ENCODE peak calls at places on chromosomes 6 and 20, in nine cellular contexts. One of them, this sample, is unnamed.

GRCh38 chr6:141510803-141511202 is 621.9 kb upstream of the GJE1 start:
- DNase-seq in upper lobe of right lung: no peak
- DNase-seq in mammary epithelial cell: no peak
- DNase-seq in ovary: no peak
- DNase-seq in Karpas-422: no peak
- DNase-seq in HCT116: no peak
- DNase-seq in cardiac muscle cell: no peak
- DNase-seq in stomach: no peak
- DNase-seq in CD8-positive, alpha-beta T cell: no peak
- DNase-seq in this sample: no peak

GRCh38 chr6:11727995-11728961 is 50.3 kb downstream of the ADTRP start:
- DNase-seq in upper lobe of right lung: no peak
- DNase-seq in mammary epithelial cell: no peak
- DNase-seq in ovary: no peak
- DNase-seq in Karpas-422: no peak
- DNase-seq in HCT116: no peak
- DNase-seq in cardiac muscle cell: no peak
- DNase-seq in stomach: no peak
- DNase-seq in CD8-positive, alpha-beta T cell: no peak
- DNase-seq in this sample: no peak

GRCh38 chr6:161434921-161435411 is 161.1 kb upstream of the AGPAT4 start:
- DNase-seq in upper lobe of right lung: no peak
- DNase-seq in mammary epithelial cell: peak; percentile 86
- DNase-seq in ovary: no peak
- DNase-seq in Karpas-422: no peak
- DNase-seq in HCT116: no peak
- DNase-seq in cardiac muscle cell: no peak
- DNase-seq in stomach: no peak
- DNase-seq in CD8-positive, alpha-beta T cell: no peak
- DNase-seq in this sample: no peak

GRCh38 chr6:110744991-110745390 is 70.3 kb downstream of the CDK19 start:
- DNase-seq in upper lobe of right lung: no peak
- DNase-seq in mammary epithelial cell: no peak
- DNase-seq in ovary: no peak
- DNase-seq in Karpas-422: no peak
- DNase-seq in HCT116: no peak
- DNase-seq in cardiac muscle cell: no peak
- DNase-seq in stomach: no peak
- DNase-seq in CD8-positive, alpha-beta T cell: no peak
- DNase-seq in this sample: no peak

GRCh38 chr6:43648248-43648647 is 3.4 kb downstream of the RSPH9 start:
- DNase-seq in upper lobe of right lung: no peak
- DNase-seq in mammary epithelial cell: no peak
- DNase-seq in ovary: no peak
- DNase-seq in Karpas-422: no peak
- DNase-seq in HCT116: no peak
- DNase-seq in cardiac muscle cell: no peak
- DNase-seq in stomach: no peak
- DNase-seq in CD8-positive, alpha-beta T cell: no peak
- DNase-seq in this sample: no peak

GRCh38 chr6:56954389-56955170 is at the start of gene BEND6:
- DNase-seq in upper lobe of right lung: peak; percentile 64
- DNase-seq in mammary epithelial cell: peak; percentile 67
- DNase-seq in ovary: peak; percentile 74
- DNase-seq in Karpas-422: no peak
- DNase-seq in HCT116: no peak
- DNase-seq in cardiac muscle cell: peak; percentile 62
- DNase-seq in stomach: peak; percentile 27
- DNase-seq in CD8-positive, alpha-beta T cell: no peak
- DNase-seq in this sample: peak; percentile 88

GRCh38 chr6:31658983-31659648 is 1.5 kb downstream of the C6orf47 start:
- DNase-seq in upper lobe of right lung: no peak
- DNase-seq in mammary epithelial cell: no peak
- DNase-seq in ovary: no peak
- DNase-seq in Karpas-422: no peak
- DNase-seq in HCT116: no peak
- DNase-seq in cardiac muscle cell: no peak
- DNase-seq in stomach: no peak
- DNase-seq in CD8-positive, alpha-beta T cell: no peak
- DNase-seq in this sample: no peak

GRCh38 chr6:24761193-24761835 is 13.4 kb upstream of the GMNN start:
- DNase-seq in upper lobe of right lung: no peak
- DNase-seq in mammary epithelial cell: no peak
- DNase-seq in ovary: no peak
- DNase-seq in Karpas-422: peak; percentile 76
- DNase-seq in HCT116: no peak
- DNase-seq in cardiac muscle cell: no peak
- DNase-seq in stomach: no peak
- DNase-seq in CD8-positive, alpha-beta T cell: no peak
- DNase-seq in this sample: no peak

GRCh38 chr6:109998159-109998785 is 20.2 kb downstream of the GPR6 start:
- DNase-seq in upper lobe of right lung: no peak
- DNase-seq in mammary epithelial cell: no peak
- DNase-seq in ovary: no peak
- DNase-seq in Karpas-422: no peak
- DNase-seq in HCT116: no peak
- DNase-seq in cardiac muscle cell: peak; percentile 46
- DNase-seq in stomach: no peak
- DNase-seq in CD8-positive, alpha-beta T cell: no peak
- DNase-seq in this sample: no peak

GRCh38 chr6:16698988-16699868 is 62.0 kb downstream of the ATXN1 start:
- DNase-seq in upper lobe of right lung: no peak
- DNase-seq in mammary epithelial cell: peak; percentile 74
- DNase-seq in ovary: no peak
- DNase-seq in Karpas-422: no peak
- DNase-seq in HCT116: no peak
- DNase-seq in cardiac muscle cell: no peak
- DNase-seq in stomach: no peak
- DNase-seq in CD8-positive, alpha-beta T cell: no peak
- DNase-seq in this sample: no peak

GRCh38 chr6:129183681-129184216 is 300.8 kb downstream of the LAMA2 start:
- DNase-seq in upper lobe of right lung: no peak
- DNase-seq in mammary epithelial cell: peak; percentile 14
- DNase-seq in ovary: no peak
- DNase-seq in Karpas-422: no peak
- DNase-seq in HCT116: peak; percentile 56
- DNase-seq in cardiac muscle cell: no peak
- DNase-seq in stomach: no peak
- DNase-seq in CD8-positive, alpha-beta T cell: no peak
- DNase-seq in this sample: no peak

GRCh38 chr20:6714202-6714800 is 53.2 kb upstream of the BMP2 start:
- DNase-seq in upper lobe of right lung: no peak
- DNase-seq in mammary epithelial cell: no peak
- DNase-seq in ovary: no peak
- DNase-seq in Karpas-422: no peak
- DNase-seq in HCT116: no peak
- DNase-seq in cardiac muscle cell: no peak
- DNase-seq in stomach: peak; percentile 71
- DNase-seq in CD8-positive, alpha-beta T cell: no peak
- DNase-seq in this sample: no peak

DNA sequence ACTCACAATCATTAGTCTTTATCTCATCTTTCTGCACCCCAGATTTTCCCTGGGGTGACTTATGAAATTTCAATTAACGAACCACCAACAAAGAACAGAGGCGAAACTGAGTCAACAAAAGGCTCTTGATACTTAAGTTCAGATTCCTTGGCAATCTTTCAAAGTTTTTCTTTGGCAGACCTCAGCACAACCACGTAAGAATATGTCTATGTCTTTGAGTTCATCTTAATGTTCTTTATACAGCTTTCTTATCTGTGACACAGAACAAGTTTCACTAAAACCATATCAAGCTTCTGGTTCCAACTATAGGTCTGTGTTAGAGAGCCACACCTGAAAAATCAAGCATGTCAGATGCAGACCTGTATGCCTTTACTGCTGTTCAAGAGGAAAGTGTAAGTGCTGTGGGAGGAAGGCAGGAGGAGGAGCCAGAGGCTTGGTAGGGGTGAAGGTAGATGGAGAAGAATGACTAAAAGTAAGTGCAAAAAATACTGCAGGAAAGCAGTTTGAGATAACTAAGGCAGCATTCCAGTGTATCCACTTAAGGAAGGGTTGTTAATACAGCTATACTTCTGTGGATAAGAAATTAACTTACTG is 271.3 kb downstream of the KHDC1L start:
- DNase-seq in upper lobe of right lung: no peak
- DNase-seq in mammary epithelial cell: peak; percentile 73
- DNase-seq in ovary: no peak
- DNase-seq in Karpas-422: peak; percentile 44
- DNase-seq in HCT116: no peak
- DNase-seq in cardiac muscle cell: peak; percentile 7
- DNase-seq in stomach: no peak
- DNase-seq in CD8-positive, alpha-beta T cell: no peak
- DNase-seq in this sample: no peak
- H3K27ac ChIP-seq in upper lobe of right lung: no peak overlapping the region
- H3K27ac ChIP-seq in mammary epithelial cell: peak overlapping the region; percentile 52
- H3K27ac ChIP-seq in ovary: no peak overlapping the region
- H3K27ac ChIP-seq in Karpas-422: no peak overlapping the region
- H3K27ac ChIP-seq in HCT116: no peak overlapping the region
- H3K27ac ChIP-seq in cardiac muscle cell: peak overlapping the region; percentile 80
- H3K27ac ChIP-seq in stomach: peak overlapping the region; percentile 65
- H3K27ac ChIP-seq in CD8-positive, alpha-beta T cell: no peak overlapping the region
- H3K27ac ChIP-seq in this sample: no peak overlapping the region

GRCh38 chr20:37991506-37992302 is 41.6 kb downstream of the TTI1 start:
- DNase-seq in upper lobe of right lung: no peak
- DNase-seq in mammary epithelial cell: no peak
- DNase-seq in ovary: no peak
- DNase-seq in Karpas-422: no peak
- DNase-seq in HCT116: no peak
- DNase-seq in cardiac muscle cell: no peak
- DNase-seq in stomach: no peak
- DNase-seq in CD8-positive, alpha-beta T cell: no peak
- DNase-seq in this sample: no peak
- H3K27ac ChIP-seq in upper lobe of right lung: peak overlapping the region; percentile 74
- H3K27ac ChIP-seq in mammary epithelial cell: peak overlapping the region; percentile 70
- H3K27ac ChIP-seq in ovary: no peak overlapping the region
- H3K27ac ChIP-seq in Karpas-422: no peak overlapping the region
- H3K27ac ChIP-seq in HCT116: no peak overlapping the region
- H3K27ac ChIP-seq in cardiac muscle cell: peak overlapping the region; percentile 92
- H3K27ac ChIP-seq in stomach: no peak overlapping the region
- H3K27ac ChIP-seq in CD8-positive, alpha-beta T cell: no peak overlapping the region
- H3K27ac ChIP-seq in this sample: no peak overlapping the region

DNA sequence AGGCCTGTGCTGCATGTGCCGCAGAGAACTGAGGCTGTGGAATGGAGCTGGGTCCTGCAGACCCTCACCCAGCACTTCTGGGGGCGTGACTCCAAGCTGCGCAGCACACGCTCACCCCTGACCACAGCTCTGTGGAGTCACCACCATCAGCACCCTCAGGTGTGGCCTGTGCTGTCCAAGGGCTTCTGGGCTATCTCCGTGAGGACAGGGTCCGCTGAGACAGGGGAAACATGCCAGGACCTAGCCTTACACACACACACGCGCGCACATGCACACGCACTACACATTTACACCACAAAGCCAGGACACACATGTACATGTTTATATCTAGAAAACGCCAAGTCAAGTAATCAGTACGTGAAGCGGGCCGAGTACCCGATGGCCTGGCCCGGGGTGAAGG is 26.8 kb upstream of the TCFL5 start:
- DNase-seq in upper lobe of right lung: no peak
- DNase-seq in mammary epithelial cell: no peak
- DNase-seq in ovary: no peak
- DNase-seq in Karpas-422: no peak
- DNase-seq in HCT116: no peak
- DNase-seq in cardiac muscle cell: no peak
- DNase-seq in stomach: no peak
- DNase-seq in CD8-positive, alpha-beta T cell: no peak
- DNase-seq in this sample: no peak
- H3K27ac ChIP-seq in upper lobe of right lung: no peak overlapping the region
- H3K27ac ChIP-seq in mammary epithelial cell: no peak overlapping the region
- H3K27ac ChIP-seq in ovary: no peak overlapping the region
- H3K27ac ChIP-seq in Karpas-422: no peak overlapping the region
- H3K27ac ChIP-seq in HCT116: no peak overlapping the region
- H3K27ac ChIP-seq in cardiac muscle cell: no peak overlapping the region
- H3K27ac ChIP-seq in stomach: no peak overlapping the region
- H3K27ac ChIP-seq in CD8-positive, alpha-beta T cell: no peak overlapping the region
- H3K27ac ChIP-seq in this sample: no peak overlapping the region

GRCh38 chr6:41966214-41966920 is 24.8 kb upstream of the CCND3 start:
- DNase-seq in upper lobe of right lung: no peak
- DNase-seq in mammary epithelial cell: no peak
- DNase-seq in ovary: no peak
- DNase-seq in Karpas-422: no peak
- DNase-seq in HCT116: no peak
- DNase-seq in cardiac muscle cell: no peak
- DNase-seq in stomach: peak; percentile 3
- DNase-seq in CD8-positive, alpha-beta T cell: no peak
- DNase-seq in this sample: no peak
- H3K27ac ChIP-seq in upper lobe of right lung: peak overlapping the region; percentile 61
- H3K27ac ChIP-seq in mammary epithelial cell: peak overlapping the region; percentile 66
- H3K27ac ChIP-seq in ovary: no peak overlapping the region
- H3K27ac ChIP-seq in Karpas-422: no peak overlapping the region
- H3K27ac ChIP-seq in HCT116: peak overlapping the region; percentile 79
- H3K27ac ChIP-seq in cardiac muscle cell: no peak overlapping the region
- H3K27ac ChIP-seq in stomach: no peak overlapping the region
- H3K27ac ChIP-seq in CD8-positive, alpha-beta T cell: no peak overlapping the region
- H3K27ac ChIP-seq in this sample: no peak overlapping the region

DNA sequence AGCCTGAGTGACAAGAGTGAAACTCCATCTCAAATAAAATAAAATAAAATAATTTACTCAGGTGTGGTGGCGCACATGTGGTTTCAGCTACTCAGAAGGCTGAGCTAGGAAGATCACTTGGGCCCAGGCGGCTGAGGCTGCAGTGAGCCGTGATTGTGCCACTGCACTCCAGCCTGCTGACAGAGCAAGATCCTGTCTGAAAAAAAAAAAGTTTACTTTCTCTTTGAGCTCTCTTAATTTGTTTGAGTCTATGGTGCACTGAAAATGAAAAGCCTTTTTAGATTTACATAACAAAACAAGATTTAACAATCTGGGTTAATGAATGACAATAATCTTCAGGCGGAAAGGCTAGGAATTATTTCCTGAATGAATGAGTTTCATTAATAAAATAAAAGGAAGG is 23.3 kb upstream of the NHSL1 start:
- DNase-seq in upper lobe of right lung: no peak
- DNase-seq in mammary epithelial cell: no peak
- DNase-seq in ovary: no peak
- DNase-seq in Karpas-422: no peak
- DNase-seq in HCT116: no peak
- DNase-seq in cardiac muscle cell: no peak
- DNase-seq in stomach: no peak
- DNase-seq in CD8-positive, alpha-beta T cell: no peak
- DNase-seq in this sample: no peak
- H3K27ac ChIP-seq in upper lobe of right lung: no peak overlapping the region
- H3K27ac ChIP-seq in mammary epithelial cell: no peak overlapping the region
- H3K27ac ChIP-seq in ovary: no peak overlapping the region
- H3K27ac ChIP-seq in Karpas-422: no peak overlapping the region
- H3K27ac ChIP-seq in HCT116: no peak overlapping the region
- H3K27ac ChIP-seq in cardiac muscle cell: no peak overlapping the region
- H3K27ac ChIP-seq in stomach: no peak overlapping the region
- H3K27ac ChIP-seq in CD8-positive, alpha-beta T cell: no peak overlapping the region
- H3K27ac ChIP-seq in this sample: no peak overlapping the region

DNA sequence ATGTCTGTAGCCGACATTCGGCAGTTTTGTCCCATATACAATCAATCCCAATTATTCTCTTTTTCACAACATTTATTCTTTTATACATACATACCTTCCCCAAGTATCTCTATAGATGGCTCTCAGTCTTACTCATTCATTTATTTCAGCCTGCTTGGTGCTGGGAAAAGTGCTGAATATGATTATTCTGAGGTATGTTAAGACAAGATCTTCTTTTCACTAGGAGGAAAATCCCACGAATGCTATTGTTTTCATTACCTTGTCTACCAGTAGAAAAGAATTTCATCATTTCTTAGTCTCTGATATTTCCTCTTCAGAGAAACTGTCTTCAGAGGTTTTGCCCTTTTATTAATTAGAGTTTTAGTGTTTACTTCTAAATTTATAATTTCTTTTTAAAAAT is 13.7 kb upstream of the BPIFA3 start:
- DNase-seq in upper lobe of right lung: no peak
- DNase-seq in mammary epithelial cell: no peak
- DNase-seq in ovary: no peak
- DNase-seq in Karpas-422: no peak
- DNase-seq in HCT116: no peak
- DNase-seq in cardiac muscle cell: no peak
- DNase-seq in stomach: no peak
- DNase-seq in CD8-positive, alpha-beta T cell: no peak
- DNase-seq in this sample: no peak
- H3K27ac ChIP-seq in upper lobe of right lung: no peak overlapping the region
- H3K27ac ChIP-seq in mammary epithelial cell: no peak overlapping the region
- H3K27ac ChIP-seq in ovary: no peak overlapping the region
- H3K27ac ChIP-seq in Karpas-422: no peak overlapping the region
- H3K27ac ChIP-seq in HCT116: no peak overlapping the region
- H3K27ac ChIP-seq in cardiac muscle cell: no peak overlapping the region
- H3K27ac ChIP-seq in stomach: no peak overlapping the region
- H3K27ac ChIP-seq in CD8-positive, alpha-beta T cell: no peak overlapping the region
- H3K27ac ChIP-seq in this sample: no peak overlapping the region

This sample was measured in aorta.